ENCODE peak calls at places on chromosome 21, in ten cellular contexts. One of them, this sample, is unnamed. For H3K36me3 and H3K27me3, the result is how much of the 10 kb centered on the place peaks cover.

GRCh38 chr21:15062566-15062965 is 2.2 kb downstream of the NRIP1 start:
- DNase-seq in MM.1S: peak
- DNase-seq in CD8-positive, alpha-beta memory T cell: peak
- DNase-seq in IMR-90: no peak
- DNase-seq in pancreas: no peak
- DNase-seq in psoas muscle: no peak
- DNase-seq in cardiac muscle cell: peak
- DNase-seq in suprapubic skin: no peak
- DNase-seq in HCT116: no peak
- DNase-seq in uterus: no peak
- DNase-seq in this sample: no peak

GRCh38 chr21:44914176-44914874 is 6.4 kb downstream of the ITGB2 start:
- DNase-seq in psoas muscle: peak
- DNase-seq in suprapubic skin: no peak
- DNase-seq in IMR-90: no peak
- DNase-seq in pancreas: no peak
- DNase-seq in uterus: no peak
- DNase-seq in HCT116: no peak
- DNase-seq in CD8-positive, alpha-beta memory T cell: peak
- DNase-seq in cardiac muscle cell: no peak
- DNase-seq in MM.1S: no peak
- DNase-seq in this sample: no peak

GRCh38 chr21:26952274-26953066 is 14.4 kb downstream of the ADAMTS5 start:
- DNase-seq in MM.1S: no peak
- DNase-seq in IMR-90: peak
- DNase-seq in suprapubic skin: no peak
- DNase-seq in HCT116: no peak
- DNase-seq in cardiac muscle cell: no peak
- DNase-seq in psoas muscle: no peak
- DNase-seq in CD8-positive, alpha-beta memory T cell: no peak
- DNase-seq in uterus: no peak
- DNase-seq in pancreas: no peak
- DNase-seq in this sample: no peak

GRCh38 chr21:27362249-27362648 is 395.4 kb upstream of the ADAMTS5 start:
- DNase-seq in HCT116: no peak
- DNase-seq in uterus: no peak
- DNase-seq in suprapubic skin: no peak
- DNase-seq in IMR-90: no peak
- DNase-seq in pancreas: no peak
- DNase-seq in cardiac muscle cell: peak
- DNase-seq in psoas muscle: no peak
- DNase-seq in CD8-positive, alpha-beta memory T cell: no peak
- DNase-seq in MM.1S: no peak
- DNase-seq in this sample: no peak

GRCh38 chr21:44509539-44509938 is 30.5 kb downstream of the KRTAP10-1 start:
- DNase-seq in MM.1S: peak
- DNase-seq in uterus: no peak
- DNase-seq in cardiac muscle cell: no peak
- DNase-seq in psoas muscle: peak
- DNase-seq in HCT116: peak
- DNase-seq in pancreas: peak
- DNase-seq in suprapubic skin: no peak
- DNase-seq in CD8-positive, alpha-beta memory T cell: no peak
- DNase-seq in IMR-90: no peak
- DNase-seq in this sample: no peak

GRCh38 chr21:27426196-27426595 is 459.3 kb upstream of the ADAMTS5 start:
- DNase-seq in cardiac muscle cell: no peak
- DNase-seq in CD8-positive, alpha-beta memory T cell: no peak
- DNase-seq in psoas muscle: no peak
- DNase-seq in MM.1S: no peak
- DNase-seq in HCT116: no peak
- DNase-seq in uterus: no peak
- DNase-seq in suprapubic skin: no peak
- DNase-seq in IMR-90: no peak
- DNase-seq in pancreas: no peak
- DNase-seq in this sample: no peak

GRCh38 chr21:29185172-29185571 is 54.7 kb downstream of the MAP3K7CL start:
- DNase-seq in MM.1S: no peak
- DNase-seq in suprapubic skin: no peak
- DNase-seq in CD8-positive, alpha-beta memory T cell: no peak
- DNase-seq in HCT116: no peak
- DNase-seq in cardiac muscle cell: no peak
- DNase-seq in IMR-90: peak
- DNase-seq in pancreas: no peak
- DNase-seq in uterus: no peak
- DNase-seq in psoas muscle: no peak
- DNase-seq in this sample: no peak

GRCh38 chr21:16454371-16454770 is 724.6 kb downstream of the USP25 start:
- DNase-seq in uterus: no peak
- DNase-seq in psoas muscle: no peak
- DNase-seq in IMR-90: no peak
- DNase-seq in pancreas: no peak
- DNase-seq in CD8-positive, alpha-beta memory T cell: no peak
- DNase-seq in MM.1S: peak
- DNase-seq in cardiac muscle cell: peak
- DNase-seq in suprapubic skin: no peak
- DNase-seq in HCT116: no peak
- DNase-seq in this sample: no peak

GRCh38 chr21:26813426-26813998 is 31.7 kb downstream of the ADAMTS1 start:
- DNase-seq in HCT116: no peak
- DNase-seq in suprapubic skin: no peak
- DNase-seq in uterus: no peak
- DNase-seq in psoas muscle: no peak
- DNase-seq in pancreas: no peak
- DNase-seq in cardiac muscle cell: no peak
- DNase-seq in CD8-positive, alpha-beta memory T cell: no peak
- DNase-seq in IMR-90: no peak
- DNase-seq in MM.1S: no peak
- DNase-seq in this sample: no peak

GRCh38 chr21:28754127-28754611 is 238.5 kb downstream of the LTN1 start:
- DNase-seq in HCT116: no peak
- DNase-seq in IMR-90: peak
- DNase-seq in uterus: peak
- DNase-seq in psoas muscle: no peak
- DNase-seq in CD8-positive, alpha-beta memory T cell: no peak
- DNase-seq in MM.1S: no peak
- DNase-seq in cardiac muscle cell: peak
- DNase-seq in pancreas: no peak
- DNase-seq in suprapubic skin: no peak
- DNase-seq in this sample: no peak

GRCh38 chr21:28256420-28256831 is 736.3 kb downstream of the LTN1 start:
- DNase-seq in HCT116: no peak
- DNase-seq in suprapubic skin: no peak
- DNase-seq in MM.1S: no peak
- DNase-seq in pancreas: no peak
- DNase-seq in CD8-positive, alpha-beta memory T cell: no peak
- DNase-seq in cardiac muscle cell: no peak
- DNase-seq in psoas muscle: no peak
- DNase-seq in IMR-90: peak
- DNase-seq in uterus: no peak
- DNase-seq in this sample: no peak

GRCh38 chr21:27464643-27465042 is 497.8 kb upstream of the ADAMTS5 start:
- DNase-seq in IMR-90: no peak
- DNase-seq in suprapubic skin: no peak
- DNase-seq in CD8-positive, alpha-beta memory T cell: no peak
- DNase-seq in MM.1S: no peak
- DNase-seq in HCT116: no peak
- DNase-seq in uterus: no peak
- DNase-seq in psoas muscle: no peak
- DNase-seq in pancreas: no peak
- DNase-seq in cardiac muscle cell: no peak
- DNase-seq in this sample: no peak

GRCh38 chr21:32094792-32095191 is 184.1 kb downstream of the MIS18A start:
- DNase-seq in suprapubic skin: no peak
- DNase-seq in pancreas: no peak
- DNase-seq in HCT116: peak
- DNase-seq in MM.1S: no peak
- DNase-seq in cardiac muscle cell: peak
- DNase-seq in CD8-positive, alpha-beta memory T cell: no peak
- DNase-seq in IMR-90: peak
- DNase-seq in uterus: no peak
- DNase-seq in psoas muscle: no peak
- DNase-seq in this sample: no peak

DNA sequence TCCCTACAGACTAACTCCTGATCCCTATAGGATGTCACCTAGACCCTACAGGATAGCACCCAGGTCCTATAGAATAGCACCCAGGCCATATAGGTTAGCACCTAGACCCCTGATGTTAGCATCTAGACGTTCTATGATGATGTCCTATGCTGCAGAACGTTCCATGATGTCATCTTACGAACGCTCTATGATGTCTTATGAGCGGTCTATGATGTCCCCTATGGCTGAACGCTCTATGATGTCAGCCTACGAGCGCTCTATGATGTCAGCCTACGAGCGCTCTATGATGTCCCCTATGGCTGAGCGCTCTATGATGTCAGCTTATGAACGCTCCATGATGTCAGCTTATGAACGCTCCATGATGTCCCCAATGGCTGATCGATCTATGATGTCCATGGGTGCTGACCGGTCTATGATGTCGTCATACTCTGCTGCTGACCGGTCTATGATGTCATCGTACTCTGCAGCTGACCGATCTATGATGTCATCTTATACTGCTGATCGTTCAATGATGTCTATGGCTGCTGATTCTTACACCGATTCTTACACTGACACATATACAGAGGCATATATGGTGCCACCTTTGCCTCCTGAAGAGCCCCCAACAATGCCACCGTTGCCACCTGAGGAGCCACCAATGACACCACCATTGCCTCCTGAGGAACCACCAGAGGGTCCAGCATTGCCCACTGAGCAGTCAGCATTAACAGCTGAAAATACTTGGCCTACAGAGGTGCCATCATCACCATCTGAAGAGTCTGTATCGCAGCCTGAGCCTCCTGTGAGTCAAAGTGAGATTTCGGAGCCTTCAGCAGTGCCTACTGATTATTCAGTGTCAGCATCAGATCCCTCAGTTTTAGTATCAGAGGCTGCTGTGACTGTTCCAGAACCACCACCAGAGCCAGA is 9.5 kb downstream of the SON start:
- DNase-seq in cardiac muscle cell: no peak
- DNase-seq in IMR-90: peak
- DNase-seq in HCT116: no peak
- DNase-seq in CD8-positive, alpha-beta memory T cell: no peak
- DNase-seq in pancreas: no peak
- DNase-seq in psoas muscle: no peak
- DNase-seq in uterus: no peak
- DNase-seq in suprapubic skin: no peak
- DNase-seq in MM.1S: no peak
- DNase-seq in this sample: no peak
- H3K36me3 ChIP-seq in cardiac muscle cell: half or more
- H3K36me3 ChIP-seq in IMR-90: half or more
- H3K36me3 ChIP-seq in HCT116: half or more
- H3K36me3 ChIP-seq in CD8-positive, alpha-beta memory T cell: half or more
- H3K36me3 ChIP-seq in pancreas: under half
- H3K36me3 ChIP-seq in psoas muscle: under half
- H3K36me3 ChIP-seq in uterus: under half
- H3K36me3 ChIP-seq in suprapubic skin: half or more
- H3K36me3 ChIP-seq in MM.1S: half or more
- H3K36me3 ChIP-seq in this sample: half or more

GRCh38 chr21:42236693-42237092 is 17.8 kb downstream of the ABCG1 start:
- DNase-seq in suprapubic skin: no peak
- DNase-seq in psoas muscle: no peak
- DNase-seq in MM.1S: peak
- DNase-seq in HCT116: no peak
- DNase-seq in IMR-90: no peak
- DNase-seq in pancreas: no peak
- DNase-seq in CD8-positive, alpha-beta memory T cell: peak
- DNase-seq in cardiac muscle cell: no peak
- DNase-seq in uterus: no peak
- DNase-seq in this sample: no peak
- H3K27me3 ChIP-seq in suprapubic skin: under half
- H3K27me3 ChIP-seq in psoas muscle: under half
- H3K27me3 ChIP-seq in MM.1S: under half
- H3K27me3 ChIP-seq in HCT116: under half
- H3K27me3 ChIP-seq in IMR-90: under half
- H3K27me3 ChIP-seq in pancreas: under half
- H3K27me3 ChIP-seq in CD8-positive, alpha-beta memory T cell: under half
- H3K27me3 ChIP-seq in cardiac muscle cell: under half
- H3K27me3 ChIP-seq in uterus: under half
- H3K27me3 ChIP-seq in this sample: under half

GRCh38 chr21:33820371-33820770 is 95.2 kb downstream of the ATP5PO start:
- DNase-seq in psoas muscle: no peak
- DNase-seq in CD8-positive, alpha-beta memory T cell: no peak
- DNase-seq in HCT116: no peak
- DNase-seq in IMR-90: no peak
- DNase-seq in MM.1S: no peak
- DNase-seq in pancreas: no peak
- DNase-seq in cardiac muscle cell: no peak
- DNase-seq in suprapubic skin: no peak
- DNase-seq in uterus: no peak
- DNase-seq in this sample: no peak
- H3K36me3 ChIP-seq in psoas muscle: under half
- H3K36me3 ChIP-seq in CD8-positive, alpha-beta memory T cell: under half
- H3K36me3 ChIP-seq in HCT116: under half
- H3K36me3 ChIP-seq in IMR-90: under half
- H3K36me3 ChIP-seq in MM.1S: under half
- H3K36me3 ChIP-seq in pancreas: under half
- H3K36me3 ChIP-seq in cardiac muscle cell: under half
- H3K36me3 ChIP-seq in suprapubic skin: under half
- H3K36me3 ChIP-seq in uterus: under half
- H3K36me3 ChIP-seq in this sample: under half

GRCh38 chr21:38660333-38661295 is 145.1 kb upstream of the ETS2 start:
- DNase-seq in IMR-90: no peak
- DNase-seq in uterus: peak
- DNase-seq in HCT116: no peak
- DNase-seq in psoas muscle: peak
- DNase-seq in MM.1S: no peak
- DNase-seq in suprapubic skin: no peak
- DNase-seq in cardiac muscle cell: peak
- DNase-seq in CD8-positive, alpha-beta memory T cell: no peak
- DNase-seq in pancreas: no peak
- DNase-seq in this sample: no peak
- H3K27me3 ChIP-seq in IMR-90: half or more
- H3K27me3 ChIP-seq in uterus: under half
- H3K27me3 ChIP-seq in HCT116: under half
- H3K27me3 ChIP-seq in psoas muscle: half or more
- H3K27me3 ChIP-seq in MM.1S: under half
- H3K27me3 ChIP-seq in suprapubic skin: half or more
- H3K27me3 ChIP-seq in cardiac muscle cell: half or more
- H3K27me3 ChIP-seq in CD8-positive, alpha-beta memory T cell: under half
- H3K27me3 ChIP-seq in pancreas: under half
- H3K27me3 ChIP-seq in this sample: under half